ENCODE peak calls at places on chromosomes 6 and 20, in eight cellular contexts. S, P, X, V, E, A, C and L are unnamed samples.
A peak's percentile ranks its signal among the peaks of the same experiment; 100 is the strongest.

GRCh38 chr6:169249057-169249456 is 4.6 kb downstream of the THBS2 start:
- DNase-seq in S (no peak), P (no peak), X (no peak), V (no peak), E (no peak), A (no peak), C (no peak), L (no peak)

GRCh38 chr6:6178795-6179194 is 141.7 kb downstream of the F13A1 start:
- DNase-seq in S (no peak), P (no peak), X (no peak), V (no peak), E (no peak), A (no peak), C (no peak), L (no peak)

GRCh38 chr6:165729307-165729936 is 66.4 kb upstream of the PDE10A start:
- DNase-seq in S (peak; percentile 47), P (peak; percentile 79), X (no peak), V (peak; percentile 13), E (peak; percentile 83), A (no peak), C (no peak), L (no peak)

GRCh38 chr6:93416575-93417420 is 2.6 kb downstream of the EPHA7 start:
- DNase-seq in S (peak; percentile 78), P (peak; percentile 73), X (peak; percentile 6), V (peak; percentile 37), E (no peak), A (no peak), C (no peak), L (no peak)

GRCh38 chr6:13295576-13295975 is 32.8 kb downstream of the TBC1D7 start:
- DNase-seq in S (no peak), P (no peak), X (no peak), V (no peak), E (no peak), A (no peak), C (no peak), L (no peak)

GRCh38 chr20:62795023-62795761 is 1.1 kb upstream of the MRGBP start:
- DNase-seq in S (peak; percentile 76), P (peak; percentile 89), X (peak; percentile 41), V (peak; percentile 59), E (peak; percentile 99), A (peak; percentile 62), C (peak; percentile 58), L (no peak)

GRCh38 chr6:166172546-166172945 is 4.9 kb upstream of the TBXT start:
- DNase-seq in S (no peak), P (no peak), X (no peak), V (no peak), E (no peak), A (no peak), C (no peak), L (no peak)

GRCh38 chr20:1302578-1303541 is 26.1 kb downstream of the SDCBP2 start:
- DNase-seq in S (no peak), P (no peak), X (peak; percentile 16), V (no peak), E (peak; percentile 26), A (peak; percentile 15), C (no peak), L (no peak)

GRCh38 chr6:130269969-130270635 is 47.4 kb upstream of the SAMD3 start:
- DNase-seq in S (no peak), P (no peak), X (no peak), V (no peak), E (no peak), A (no peak), C (no peak), L (no peak)

GRCh38 chr6:36633915-36634314 is 39.8 kb downstream of the SRSF3 start:
- DNase-seq in S (no peak), P (no peak), X (peak; percentile 89), V (no peak), E (no peak), A (no peak), C (no peak), L (no peak)

GRCh38 chr6:25054469-25054868 is 118.7 kb upstream of the RIPOR2 start:
- DNase-seq in S (no peak), P (no peak), X (peak; percentile 85), V (no peak), E (peak; percentile 62), A (no peak), C (no peak), L (no peak)

GRCh38 chr6:81396916-81397315 is 355.6 kb downstream of the TENT5A start:
- DNase-seq in S (no peak), P (no peak), X (no peak), V (no peak), E (no peak), A (no peak), C (no peak), L (no peak)

GRCh38 chr20:12201289-12201991 is 283.7 kb downstream of the BTBD3 start:
- DNase-seq in S (no peak), P (no peak), X (no peak), V (no peak), E (no peak), A (no peak), C (no peak), L (no peak)

GRCh38 chr20:59645761-59646171 is 41.4 kb downstream of the PHACTR3 start:
- DNase-seq in S (no peak), P (no peak), X (no peak), V (no peak), E (no peak), A (no peak), C (no peak), L (no peak)

GRCh38 chr6:26305097-26305841 is 59.7 kb upstream of the BTN3A2 start:
- DNase-seq in S (peak; percentile 46), P (peak; percentile 84), X (peak; percentile 82), V (peak; percentile 87), E (peak; percentile 80), A (peak; percentile 62), C (peak; percentile 57), L (no peak)

GRCh38 chr6:89022747-89023289 is 57.7 kb upstream of the PNRC1 start:
- DNase-seq in S (no peak), P (no peak), X (peak; percentile 80), V (no peak), E (no peak), A (no peak), C (no peak), L (no peak)

GRCh38 chr6:127343753-127344659 is 597 bp upstream of the ECHDC1 start:
- DNase-seq in S (peak; percentile 14), P (no peak), X (peak; percentile 54), V (peak; percentile 1), E (peak; percentile 39), A (no peak), C (no peak), L (no peak)

GRCh38 chr6:154602708-154603107 is 92.2 kb upstream of the CNKSR3 start:
- DNase-seq in S (no peak), P (no peak), X (peak; percentile 19), V (no peak), E (no peak), A (no peak), C (no peak), L (no peak)

GRCh38 chr6:167766986-167767714 is 59.6 kb upstream of the AFDN start:
- DNase-seq in S (peak; percentile 23), P (no peak), X (no peak), V (peak; percentile 17), E (peak; percentile 53), A (no peak), C (no peak), L (no peak)

GRCh38 chr6:351011-351866 is 40.3 kb upstream of the IRF4 start:
- DNase-seq in S (no peak), P (no peak), X (no peak), V (no peak), E (no peak), A (no peak), C (no peak), L (no peak)

GRCh38 chr6:352474-352873 is 39.1 kb upstream of the IRF4 start:
- DNase-seq in S (no peak), P (no peak), X (no peak), V (no peak), E (no peak), A (no peak), C (no peak), L (no peak)

GRCh38 chr6:350371-350770 is 41.2 kb upstream of the IRF4 start:
- DNase-seq in S (no peak), P (no peak), X (no peak), V (no peak), E (no peak), A (no peak), C (no peak), L (no peak)

GRCh38 chr6:352896-353470 is 38.6 kb upstream of the IRF4 start:
- DNase-seq in S (no peak), P (no peak), X (no peak), V (no peak), E (no peak), A (no peak), C (no peak), L (no peak)

DNA sequence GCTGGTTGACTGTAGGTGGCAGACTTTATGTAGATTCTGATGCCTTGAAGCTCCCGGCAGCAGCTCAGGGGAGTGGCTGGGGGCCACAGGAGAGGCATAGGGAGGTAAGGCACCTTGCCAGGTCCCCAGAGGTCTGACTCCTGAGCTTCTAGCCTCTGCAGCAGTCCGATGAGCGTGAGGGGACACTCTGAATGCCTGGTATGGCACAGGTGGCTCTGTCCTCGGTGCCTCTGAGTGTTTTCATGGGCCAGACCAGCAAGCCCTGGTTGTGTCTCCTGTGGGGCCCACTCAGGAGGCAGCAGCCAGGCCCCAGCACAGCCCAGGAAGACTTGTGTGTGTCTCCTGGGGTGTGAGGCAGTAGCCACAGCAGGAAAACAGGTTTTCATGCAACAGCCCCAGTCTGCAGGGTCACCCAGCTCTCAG is 39.7 kb upstream of the IRF4 start:
- DNase-seq in S (no peak), P (no peak), X (no peak), V (no peak), E (no peak), A (no peak), C (no peak), L (no peak)
- H3K9me3 ChIP-seq in S (peaks cover 2% of the 10 kb centered on the region), P (peaks cover 21% of the 10 kb centered on the region), X (no peaks in the 10 kb centered on the region), V (no peaks in the 10 kb centered on the region), E (peaks cover 61% of the 10 kb centered on the region), A (no peaks in the 10 kb centered on the region), C (no peaks in the 10 kb centered on the region), L (peaks cover 5% of the 10 kb centered on the region)

GRCh38 chr6:132179955-132180354 is 221.3 kb downstream of the MOXD1 start:
- DNase-seq in S (no peak), P (no peak), X (no peak), V (no peak), E (no peak), A (no peak), C (no peak), L (no peak)
- H3K9me3 ChIP-seq in S (no peaks in the 10 kb centered on the region), P (peaks cover 3% of the 10 kb centered on the region), X (peaks cover 4% of the 10 kb centered on the region), V (peaks cover under 1% of the 10 kb centered on the region), E (peaks cover under 1% of the 10 kb centered on the region), A (no peaks in the 10 kb centered on the region), C (peaks cover 2% of the 10 kb centered on the region), L (peaks cover 3% of the 10 kb centered on the region)

GRCh38 chr20:46677608-46678007 is 11.6 kb downstream of the TP53RK start:
- DNase-seq in S (no peak), P (no peak), X (no peak), V (no peak), E (no peak), A (no peak), C (no peak), L (no peak)
- H3K9me3 ChIP-seq in S (no peaks in the 10 kb centered on the region), P (no peaks in the 10 kb centered on the region), X (peaks cover 2% of the 10 kb centered on the region), V (peaks cover 5% of the 10 kb centered on the region), E (peaks cover under 1% of the 10 kb centered on the region), A (no peaks in the 10 kb centered on the region), C (no peaks in the 10 kb centered on the region), L (no peaks in the 10 kb centered on the region)

DNA sequence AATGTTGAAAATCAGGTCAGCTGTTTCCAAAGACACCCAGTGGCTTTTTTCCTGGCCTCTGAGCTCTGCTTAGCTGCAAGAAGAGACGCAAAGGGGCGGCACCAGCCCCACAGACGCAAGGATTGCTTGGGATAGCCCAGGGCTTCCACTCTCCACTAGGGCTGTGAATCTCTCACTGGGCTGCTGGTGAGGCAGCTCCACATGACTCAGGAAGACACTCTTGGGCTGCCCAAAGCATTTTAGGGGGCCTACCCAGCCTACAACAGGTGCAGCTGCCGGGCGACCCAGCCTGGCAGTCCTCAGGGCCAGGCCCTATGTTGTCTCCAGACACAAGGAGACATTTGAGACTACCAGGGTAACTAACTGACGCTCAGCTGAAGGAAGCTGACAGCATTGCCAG is 59.8 kb downstream of the FAM50B start:
- DNase-seq in S (no peak), P (no peak), X (no peak), V (no peak), E (no peak), A (no peak), C (no peak), L (no peak)
- H3K9me3 ChIP-seq in S (no peaks in the 10 kb centered on the region), P (no peaks in the 10 kb centered on the region), X (no peaks in the 10 kb centered on the region), V (no peaks in the 10 kb centered on the region), E (no peaks in the 10 kb centered on the region), A (no peaks in the 10 kb centered on the region), C (no peaks in the 10 kb centered on the region), L (no peaks in the 10 kb centered on the region)